ENCODE peak calls at places on chromosomes 5 and 9, in four cellular contexts. Q is NCI-H2081; V is PC-3; S is activated naive CD4-positive, alpha-beta T cell treated with anti-CD3 and anti-CD28 coated beads for 36 hours. J is an unnamed sample.
A peak's percentile ranks its signal among the peaks of the same experiment; 100 is the strongest.

GRCh38 chr9:33818832-33819500 is 2.0 kb downstream of the UBE2R2 start:
- DNase-seq in S (no peak), Q (no peak), V (peak; percentile 34), J (peak; percentile 52)

GRCh38 chr9:82191082-82191481 is 202.5 kb downstream of the SPATA31D1 start:
- DNase-seq in Q (no peak), V (no peak), S (no peak), J (no peak)

GRCh38 chr5:52177193-52177592 is 610.5 kb upstream of the ITGA1 start:
- DNase-seq in Q (no peak), S (no peak), V (no peak), J (no peak)

GRCh38 chr9:134537891-134538520 is 103.6 kb upstream of the COL5A1 start:
- DNase-seq in V (no peak), S (no peak), Q (no peak), J (no peak)

GRCh38 chr9:123206064-123206463 is 62.3 kb downstream of the STRBP start:
- DNase-seq in S (no peak), Q (no peak), V (no peak), J (no peak)

GRCh38 chr9:79604921-79605562 is 33.3 kb downstream of the TLE4 start:
- DNase-seq in V (no peak), Q (no peak), S (no peak), J (peak; percentile 29)

GRCh38 chr5:139565411-139566305 is 4.5 kb downstream of the UBE2D2 start:
- DNase-seq in V (no peak), S (peak; percentile 60), Q (no peak), J (no peak)

GRCh38 chr5:180811623-180812119 is 9.1 kb upstream of the MGAT1 start:
- DNase-seq in Q (no peak), S (no peak), V (no peak), J (peak; percentile 62)

GRCh38 chr9:129633848-129634247 is 7.9 kb downstream of the NTMT1 start:
- DNase-seq in V (no peak), S (no peak), Q (no peak), J (no peak)

GRCh38 chr5:140317859-140318258 is 15.0 kb upstream of the PFDN1 start:
- DNase-seq in V (peak; percentile 81), S (no peak), Q (no peak), J (peak; percentile 82)

GRCh38 chr5:96868603-96869371 is 7.5 kb upstream of the ERAP2 start:
- DNase-seq in S (peak; percentile 39), Q (no peak), V (peak; percentile 76), J (peak; percentile 75)

GRCh38 chr9:76530458-76531100 is 71.6 kb downstream of the GCNT1 start:
- DNase-seq in S (no peak), V (no peak), Q (no peak), J (no peak)

GRCh38 chr5:180471866-180472265 is 22.3 kb upstream of the CNOT6 start:
- DNase-seq in Q (no peak), S (no peak), V (no peak), J (no peak)

GRCh38 chr5:76861616-76862015 is 11.8 kb downstream of the S100Z start:
- DNase-seq in V (peak; percentile 44), Q (no peak), S (no peak), J (no peak)

GRCh38 chr9:133683494-133684460 is 47.6 kb downstream of the DBH start:
- DNase-seq in Q (no peak), S (peak; percentile 86), V (no peak), J (no peak)

GRCh38 chr9:96856363-96857286 is 2.3 kb upstream of the ZNF782 start:
- DNase-seq in V (peak; percentile 66), S (peak; percentile 86), Q (peak; percentile 63), J (peak; percentile 77)

GRCh38 chr5:36269479-36269878 is 27.8 kb upstream of the NADK2 start:
- DNase-seq in V (no peak), Q (no peak), S (no peak), J (no peak)

GRCh38 chr5:132469380-132470372 is 20.9 kb downstream of the IRF1 start:
- DNase-seq in S (peak; percentile 2), V (no peak), Q (no peak), J (no peak)

GRCh38 chr9:16267336-16268036 is 603.0 kb downstream of the BNC2 start:
- DNase-seq in S (no peak), Q (no peak), V (peak; percentile 89), J (no peak)

GRCh38 chr5:68251386-68251785 is 35.8 kb downstream of the PIK3R1 start:
- DNase-seq in Q (no peak), V (no peak), S (peak; percentile 93), J (peak; percentile 42)

GRCh38 chr9:16709936-16710335 is 160.5 kb downstream of the BNC2 start:
- DNase-seq in Q (no peak), S (no peak), V (no peak), J (no peak)

GRCh38 chr5:142399899-142400298 is 75.1 kb upstream of the SPRY4 start:
- DNase-seq in Q (no peak), V (peak; percentile 6), S (no peak), J (peak; percentile 67)

GRCh38 chr5:81303563-81303962 is 2.2 kb downstream of the ZCCHC9 start:
- DNase-seq in Q (no peak), V (peak; percentile 92), S (no peak), J (peak; percentile 91)

GRCh38 chr9:79256691-79257213 is 315.0 kb upstream of the TLE4 start:
- DNase-seq in V (peak; percentile 64), S (no peak), Q (peak; percentile 89), J (no peak)

GRCh38 chr9:130895038-130895437 is 1.6 kb downstream of the QRFP start:
- DNase-seq in Q (no peak), S (no peak), V (no peak), J (no peak)

GRCh38 chr9:90593646-90594045 is 49.0 kb downstream of the DIRAS2 start:
- DNase-seq in V (no peak), Q (no peak), S (no peak), J (no peak)

GRCh38 chr9:99833735-99834134 is 12.1 kb downstream of the NR4A3 start:
- DNase-seq in V (no peak), S (no peak), Q (no peak), J (no peak)

GRCh38 chr9:35696520-35697215 is 6.9 kb upstream of the TPM2 start:
- DNase-seq in S (peak; percentile 70), Q (peak; percentile 32), V (peak; percentile 49), J (peak; percentile 60)

GRCh38 chr9:128455849-128456612 is at the start of gene ODF2:
- DNase-seq in Q (peak; percentile 98), S (peak; percentile 99), V (peak; percentile 92), J (peak; percentile 97)